ENCODE peak calls at places on chromosomes 11 and 22, in eight cellular contexts. One of them, this sample, is unnamed.

GRCh38 chr11:68896171-68896959 is 7.3 kb downstream of the MRPL21 start:
- DNase-seq in AG04449: no peak
- DNase-seq in tibial artery: no peak
- DNase-seq in Peyer's patch: no peak
- DNase-seq in coronary artery: no peak
- DNase-seq in AG04450: no peak
- DNase-seq in AG10803: no peak
- DNase-seq in fibroblast of lung: no peak
- DNase-seq in this sample: no peak

GRCh38 chr22:19523240-19524169 is 705 bp downstream of the CLDN5 start:
- DNase-seq in AG04449: no peak
- DNase-seq in tibial artery: no peak
- DNase-seq in Peyer's patch: no peak
- DNase-seq in coronary artery: no peak
- DNase-seq in AG04450: no peak
- DNase-seq in AG10803: peak; percentile 23
- DNase-seq in fibroblast of lung: peak; percentile 26
- DNase-seq in this sample: no peak

GRCh38 chr11:111730871-111731591 is 35.2 kb downstream of the PPP2R1B start:
- DNase-seq in AG04449: no peak
- DNase-seq in tibial artery: peak; percentile 60
- DNase-seq in Peyer's patch: no peak
- DNase-seq in coronary artery: no peak
- DNase-seq in AG04450: no peak
- DNase-seq in AG10803: peak; percentile 32
- DNase-seq in fibroblast of lung: peak; percentile 37
- DNase-seq in this sample: peak; percentile 77

GRCh38 chr11:26194871-26195270 is 137.1 kb upstream of the ANO3 start:
- DNase-seq in AG04449: no peak
- DNase-seq in tibial artery: no peak
- DNase-seq in Peyer's patch: no peak
- DNase-seq in coronary artery: no peak
- DNase-seq in AG04450: no peak
- DNase-seq in AG10803: no peak
- DNase-seq in fibroblast of lung: no peak
- DNase-seq in this sample: no peak

GRCh38 chr11:116842909-116843308 is 5.5 kb upstream of the APOA1 start:
- DNase-seq in AG04449: no peak
- DNase-seq in tibial artery: no peak
- DNase-seq in Peyer's patch: peak; percentile 72
- DNase-seq in coronary artery: peak; percentile 56
- DNase-seq in AG04450: no peak
- DNase-seq in AG10803: no peak
- DNase-seq in fibroblast of lung: no peak
- DNase-seq in this sample: no peak

GRCh38 chr11:59767212-59767611 is 12.0 kb downstream of the STX3 start:
- DNase-seq in AG04449: no peak
- DNase-seq in tibial artery: no peak
- DNase-seq in Peyer's patch: no peak
- DNase-seq in coronary artery: no peak
- DNase-seq in AG04450: no peak
- DNase-seq in AG10803: no peak
- DNase-seq in fibroblast of lung: no peak
- DNase-seq in this sample: no peak

GRCh38 chr11:45021001-45021400 is 70.3 kb upstream of the TP53I11 start:
- DNase-seq in AG04449: no peak
- DNase-seq in tibial artery: peak; percentile 67
- DNase-seq in Peyer's patch: no peak
- DNase-seq in coronary artery: no peak
- DNase-seq in AG04450: no peak
- DNase-seq in AG10803: no peak
- DNase-seq in fibroblast of lung: peak; percentile 30
- DNase-seq in this sample: no peak

GRCh38 chr22:22949953-22950352 is 62.3 kb downstream of the IGLL5 start:
- DNase-seq in AG04449: no peak
- DNase-seq in tibial artery: no peak
- DNase-seq in Peyer's patch: no peak
- DNase-seq in coronary artery: no peak
- DNase-seq in AG04450: no peak
- DNase-seq in AG10803: no peak
- DNase-seq in fibroblast of lung: no peak
- DNase-seq in this sample: no peak

GRCh38 chr11:126098204-126098769 is 35.6 kb upstream of the CDON start:
- DNase-seq in AG04449: no peak
- DNase-seq in tibial artery: no peak
- DNase-seq in Peyer's patch: no peak
- DNase-seq in coronary artery: no peak
- DNase-seq in AG04450: no peak
- DNase-seq in AG10803: no peak
- DNase-seq in fibroblast of lung: no peak
- DNase-seq in this sample: no peak

GRCh38 chr11:68828155-68828931 is 13.4 kb downstream of the CPT1A start:
- DNase-seq in AG04449: no peak
- DNase-seq in tibial artery: no peak
- DNase-seq in Peyer's patch: no peak
- DNase-seq in coronary artery: no peak
- DNase-seq in AG04450: no peak
- DNase-seq in AG10803: no peak
- DNase-seq in fibroblast of lung: no peak
- DNase-seq in this sample: no peak

GRCh38 chr11:326842-327580 is 6.4 kb upstream of the IFITM3 start:
- DNase-seq in AG04449: no peak
- DNase-seq in tibial artery: peak; percentile 90
- DNase-seq in Peyer's patch: peak; percentile 70
- DNase-seq in coronary artery: peak; percentile 87
- DNase-seq in AG04450: no peak
- DNase-seq in AG10803: no peak
- DNase-seq in fibroblast of lung: peak; percentile 71
- DNase-seq in this sample: no peak

GRCh38 chr11:36296925-36297604 is 977 bp downstream of the PRR5L start:
- DNase-seq in AG04449: peak; percentile 79
- DNase-seq in tibial artery: no peak
- DNase-seq in Peyer's patch: no peak
- DNase-seq in coronary artery: no peak
- DNase-seq in AG04450: peak; percentile 56
- DNase-seq in AG10803: peak; percentile 95
- DNase-seq in fibroblast of lung: peak; percentile 98
- DNase-seq in this sample: no peak

GRCh38 chr11:27209562-27210005 is 153.4 kb downstream of the CCDC34 start:
- DNase-seq in AG04449: peak; percentile 78
- DNase-seq in tibial artery: peak; percentile 64
- DNase-seq in Peyer's patch: no peak
- DNase-seq in coronary artery: no peak
- DNase-seq in AG04450: no peak
- DNase-seq in AG10803: peak; percentile 95
- DNase-seq in fibroblast of lung: peak; percentile 87
- DNase-seq in this sample: peak; percentile 91

GRCh38 chr22:43860831-43861230 is 1.5 kb downstream of the SULT4A1 start:
- DNase-seq in AG04449: no peak
- DNase-seq in tibial artery: no peak
- DNase-seq in Peyer's patch: peak; percentile 9
- DNase-seq in coronary artery: no peak
- DNase-seq in AG04450: no peak
- DNase-seq in AG10803: no peak
- DNase-seq in fibroblast of lung: no peak
- DNase-seq in this sample: no peak

GRCh38 chr11:6746086-6746618 is 25.6 kb downstream of the OR2AG2 start:
- DNase-seq in AG04449: no peak
- DNase-seq in tibial artery: no peak
- DNase-seq in Peyer's patch: no peak
- DNase-seq in coronary artery: no peak
- DNase-seq in AG04450: no peak
- DNase-seq in AG10803: no peak
- DNase-seq in fibroblast of lung: no peak
- DNase-seq in this sample: no peak

GRCh38 chr11:30143098-30143705 is 87.6 kb upstream of the FSHB start:
- DNase-seq in AG04449: no peak
- DNase-seq in tibial artery: no peak
- DNase-seq in Peyer's patch: no peak
- DNase-seq in coronary artery: no peak
- DNase-seq in AG04450: peak; percentile 4
- DNase-seq in AG10803: peak; percentile 27
- DNase-seq in fibroblast of lung: peak; percentile 17
- DNase-seq in this sample: peak; percentile 5

GRCh38 chr11:126146454-126147192 is 64.8 kb downstream of the RPUSD4 start:
- DNase-seq in AG04449: no peak
- DNase-seq in tibial artery: no peak
- DNase-seq in Peyer's patch: no peak
- DNase-seq in coronary artery: no peak
- DNase-seq in AG04450: no peak
- DNase-seq in AG10803: no peak
- DNase-seq in fibroblast of lung: no peak
- DNase-seq in this sample: no peak

GRCh38 chr11:20364412-20364792 is 888 bp downstream of the HTATIP2 start:
- DNase-seq in AG04449: no peak
- DNase-seq in tibial artery: no peak
- DNase-seq in Peyer's patch: no peak
- DNase-seq in coronary artery: no peak
- DNase-seq in AG04450: no peak
- DNase-seq in AG10803: no peak
- DNase-seq in fibroblast of lung: no peak
- DNase-seq in this sample: no peak

GRCh38 chr11:78138281-78138680 is 1.1 kb downstream of the ALG8 start:
- DNase-seq in AG04449: no peak
- DNase-seq in tibial artery: no peak
- DNase-seq in Peyer's patch: no peak
- DNase-seq in coronary artery: no peak
- DNase-seq in AG04450: no peak
- DNase-seq in AG10803: no peak
- DNase-seq in fibroblast of lung: no peak
- DNase-seq in this sample: no peak
- H3K4me3 ChIP-seq in AG04449: no peak overlapping the region
- H3K4me3 ChIP-seq in tibial artery: no peak overlapping the region
- H3K4me3 ChIP-seq in Peyer's patch: no peak overlapping the region
- H3K4me3 ChIP-seq in coronary artery: peak overlapping the region; percentile 72
- H3K4me3 ChIP-seq in AG04450: peak overlapping the region; percentile 87
- H3K4me3 ChIP-seq in AG10803: peak overlapping the region; percentile 94
- H3K4me3 ChIP-seq in fibroblast of lung: peak overlapping the region; percentile 97
- H3K4me3 ChIP-seq in this sample: peak overlapping the region; percentile 96

DNA sequence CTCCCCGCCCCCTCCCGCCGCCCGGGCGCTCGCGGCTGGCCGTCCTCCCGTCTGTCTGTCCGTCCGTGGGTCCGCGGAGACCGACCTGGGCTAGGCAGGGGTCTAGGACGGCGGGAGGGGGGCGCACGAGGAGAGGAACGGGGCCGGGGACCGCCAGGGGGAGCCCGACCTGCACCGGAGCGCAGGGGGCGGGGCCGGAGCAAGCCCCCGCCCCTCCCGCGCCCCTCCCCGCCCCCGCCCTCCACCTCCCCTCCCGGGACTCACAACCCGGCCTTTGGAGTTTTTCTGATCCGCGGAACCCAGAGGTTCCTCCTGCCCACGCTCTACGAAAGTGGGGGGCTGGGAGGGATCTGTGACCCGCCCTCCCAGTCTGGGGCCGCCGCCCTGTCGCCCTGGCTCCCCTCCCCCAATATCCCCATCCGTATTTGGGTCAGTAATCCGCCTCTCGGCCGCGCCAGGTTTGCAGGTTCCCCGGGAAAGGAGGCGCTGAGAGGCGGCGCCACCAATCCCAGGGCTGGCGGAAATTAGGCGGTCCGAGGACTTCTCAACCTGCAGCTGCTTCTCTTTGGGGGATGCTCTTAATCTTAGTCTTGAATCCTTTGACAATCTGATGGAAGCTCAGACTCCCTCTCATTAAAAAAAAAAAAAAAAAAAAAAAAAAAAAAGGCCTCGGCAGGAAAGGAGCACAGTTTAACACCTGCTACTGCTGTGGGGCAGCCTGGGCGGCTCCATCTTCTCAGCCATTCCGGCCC is 922 bp upstream of the KCNJ11 start:
- DNase-seq in AG04449: no peak
- DNase-seq in tibial artery: peak; percentile 55
- DNase-seq in Peyer's patch: peak; percentile 85
- DNase-seq in coronary artery: no peak
- DNase-seq in AG04450: no peak
- DNase-seq in AG10803: no peak
- DNase-seq in fibroblast of lung: peak; percentile 19
- DNase-seq in this sample: no peak
- TF ChIP-seq CTCF in AG04449: peak; percentile 70
- TF ChIP-seq CTCF in tibial artery: peak; percentile 51
- TF ChIP-seq CTCF in Peyer's patch: peak; percentile 76
- TF ChIP-seq CTCF in coronary artery: peak; percentile 72
- TF ChIP-seq CTCF in AG04450: peak; percentile 51
- TF ChIP-seq CTCF in AG10803: no peak
- TF ChIP-seq CTCF in fibroblast of lung: peak; percentile 36
- TF ChIP-seq CTCF in this sample: peak; percentile 47

DNA sequence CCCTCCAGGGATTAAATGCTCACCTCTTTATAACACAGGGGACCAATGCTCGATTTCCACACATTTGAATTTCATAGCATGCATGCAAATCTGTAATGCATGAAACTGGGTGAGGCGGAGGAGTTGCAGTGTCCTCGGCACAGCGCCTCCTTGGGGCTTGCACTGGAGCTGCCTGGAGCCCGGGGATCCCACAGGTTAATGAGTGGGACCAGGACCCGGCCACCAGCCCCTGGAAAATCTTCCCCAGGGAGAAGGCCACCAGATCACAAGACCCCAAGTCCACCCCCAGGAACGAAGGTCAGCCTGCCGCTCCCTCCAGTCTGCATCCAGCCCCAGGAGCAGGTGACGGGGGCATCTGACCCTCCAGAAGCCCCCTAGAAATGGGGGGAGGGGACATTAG is 119.1 kb downstream of the MN1 start:
- DNase-seq in AG04449: no peak
- DNase-seq in tibial artery: no peak
- DNase-seq in Peyer's patch: no peak
- DNase-seq in coronary artery: no peak
- DNase-seq in AG04450: no peak
- DNase-seq in AG10803: no peak
- DNase-seq in fibroblast of lung: no peak
- DNase-seq in this sample: no peak
- H3K4me3 ChIP-seq in AG04449: no peak overlapping the region
- H3K4me3 ChIP-seq in tibial artery: no peak overlapping the region
- H3K4me3 ChIP-seq in Peyer's patch: no peak overlapping the region
- H3K4me3 ChIP-seq in coronary artery: no peak overlapping the region
- H3K4me3 ChIP-seq in AG04450: no peak overlapping the region
- H3K4me3 ChIP-seq in AG10803: no peak overlapping the region
- H3K4me3 ChIP-seq in fibroblast of lung: no peak overlapping the region
- H3K4me3 ChIP-seq in this sample: no peak overlapping the region

GRCh38 chr11:77093056-77093891 is 9.4 kb upstream of the OMP start:
- DNase-seq in AG04449: no peak
- DNase-seq in tibial artery: no peak
- DNase-seq in Peyer's patch: no peak
- DNase-seq in coronary artery: no peak
- DNase-seq in AG04450: no peak
- DNase-seq in AG10803: no peak
- DNase-seq in fibroblast of lung: no peak
- DNase-seq in this sample: no peak

GRCh38 chr11:77096591-77097019 is 6.0 kb upstream of the OMP start:
- DNase-seq in AG04449: no peak
- DNase-seq in tibial artery: no peak
- DNase-seq in Peyer's patch: no peak
- DNase-seq in coronary artery: no peak
- DNase-seq in AG04450: no peak
- DNase-seq in AG10803: no peak
- DNase-seq in fibroblast of lung: no peak
- DNase-seq in this sample: no peak

GRCh38 chr11:77094841-77095365 is 7.7 kb upstream of the OMP start:
- DNase-seq in AG04449: no peak
- DNase-seq in tibial artery: no peak
- DNase-seq in Peyer's patch: no peak
- DNase-seq in coronary artery: no peak
- DNase-seq in AG04450: no peak
- DNase-seq in AG10803: no peak
- DNase-seq in fibroblast of lung: no peak
- DNase-seq in this sample: no peak

GRCh38 chr11:77093987-77094840 is 8.4 kb upstream of the OMP start:
- DNase-seq in AG04449: no peak
- DNase-seq in tibial artery: no peak
- DNase-seq in Peyer's patch: no peak
- DNase-seq in coronary artery: no peak
- DNase-seq in AG04450: no peak
- DNase-seq in AG10803: no peak
- DNase-seq in fibroblast of lung: no peak
- DNase-seq in this sample: no peak

GRCh38 chr11:77095551-77096490 is 6.8 kb upstream of the OMP start:
- DNase-seq in AG04449: no peak
- DNase-seq in tibial artery: no peak
- DNase-seq in Peyer's patch: peak; percentile 93
- DNase-seq in coronary artery: no peak
- DNase-seq in AG04450: no peak
- DNase-seq in AG10803: no peak
- DNase-seq in fibroblast of lung: no peak
- DNase-seq in this sample: no peak
- TF ChIP-seq CTCF in AG04449: no peak
- TF ChIP-seq CTCF in tibial artery: no peak
- TF ChIP-seq CTCF in Peyer's patch: no peak
- TF ChIP-seq CTCF in coronary artery: no peak
- TF ChIP-seq CTCF in AG04450: no peak
- TF ChIP-seq CTCF in AG10803: no peak
- TF ChIP-seq CTCF in fibroblast of lung: no peak
- TF ChIP-seq CTCF in this sample: no peak